ENCODE peak calls at places on chromosome 13, in eight cellular contexts. One of them, this sample, is unnamed.
A peak's percentile ranks its signal among the peaks of the same experiment; 100 is the strongest.

GRCh38 chr13:80945328-80945727 is 604.4 kb upstream of the SPRY2 start:
- DNase-seq in substantia nigra: no peak
- DNase-seq in T follicular helper cell: no peak
- DNase-seq in astrocyte of the cerebellum: no peak
- DNase-seq in EL: no peak
- DNase-seq in globus pallidus: peak; percentile 18
- DNase-seq in suprapubic skin: no peak
- DNase-seq in cardiac fibroblast: no peak
- DNase-seq in this sample: peak; percentile 14

GRCh38 chr13:29771247-29771646 is 79.2 kb downstream of the UBL3 start:
- DNase-seq in substantia nigra: no peak
- DNase-seq in T follicular helper cell: no peak
- DNase-seq in astrocyte of the cerebellum: no peak
- DNase-seq in EL: peak; percentile 44
- DNase-seq in globus pallidus: peak; percentile 41
- DNase-seq in suprapubic skin: no peak
- DNase-seq in cardiac fibroblast: peak; percentile 53
- DNase-seq in this sample: peak; percentile 23

GRCh38 chr13:78029891-78030290 is 111.3 kb upstream of the EDNRB start:
- DNase-seq in substantia nigra: no peak
- DNase-seq in T follicular helper cell: no peak
- DNase-seq in astrocyte of the cerebellum: no peak
- DNase-seq in EL: no peak
- DNase-seq in globus pallidus: no peak
- DNase-seq in suprapubic skin: no peak
- DNase-seq in cardiac fibroblast: no peak
- DNase-seq in this sample: no peak

GRCh38 chr13:43786766-43787517 is at the start of gene ENOX1:
- DNase-seq in substantia nigra: peak; percentile 26
- DNase-seq in T follicular helper cell: no peak
- DNase-seq in astrocyte of the cerebellum: no peak
- DNase-seq in EL: peak; percentile 82
- DNase-seq in globus pallidus: peak; percentile 93
- DNase-seq in suprapubic skin: peak; percentile 80
- DNase-seq in cardiac fibroblast: peak; percentile 86
- DNase-seq in this sample: peak; percentile 72

GRCh38 chr13:70893832-70894231 is 785.6 kb upstream of the KLHL1 start:
- DNase-seq in substantia nigra: no peak
- DNase-seq in T follicular helper cell: no peak
- DNase-seq in astrocyte of the cerebellum: peak; percentile 6
- DNase-seq in EL: no peak
- DNase-seq in globus pallidus: no peak
- DNase-seq in suprapubic skin: no peak
- DNase-seq in cardiac fibroblast: no peak
- DNase-seq in this sample: peak; percentile 25

GRCh38 chr13:49303533-49304252 is 56.0 kb downstream of the CDADC1 start:
- DNase-seq in substantia nigra: no peak
- DNase-seq in T follicular helper cell: no peak
- DNase-seq in astrocyte of the cerebellum: no peak
- DNase-seq in EL: no peak
- DNase-seq in globus pallidus: peak; percentile 71
- DNase-seq in suprapubic skin: no peak
- DNase-seq in cardiac fibroblast: no peak
- DNase-seq in this sample: no peak

GRCh38 chr13:111909501-111909900 is 157.4 kb upstream of the SOX1 start:
- DNase-seq in substantia nigra: no peak
- DNase-seq in T follicular helper cell: no peak
- DNase-seq in astrocyte of the cerebellum: no peak
- DNase-seq in EL: no peak
- DNase-seq in globus pallidus: no peak
- DNase-seq in suprapubic skin: peak; percentile 60
- DNase-seq in cardiac fibroblast: no peak
- DNase-seq in this sample: no peak

GRCh38 chr13:52348081-52348480 is 57.9 kb downstream of the THSD1 start:
- DNase-seq in substantia nigra: no peak
- DNase-seq in T follicular helper cell: no peak
- DNase-seq in astrocyte of the cerebellum: peak; percentile 80
- DNase-seq in EL: peak; percentile 88
- DNase-seq in globus pallidus: no peak
- DNase-seq in suprapubic skin: no peak
- DNase-seq in cardiac fibroblast: peak; percentile 94
- DNase-seq in this sample: peak; percentile 36

GRCh38 chr13:29006359-29006850 is 186.3 kb downstream of the MTUS2 start:
- DNase-seq in substantia nigra: no peak
- DNase-seq in T follicular helper cell: no peak
- DNase-seq in astrocyte of the cerebellum: no peak
- DNase-seq in EL: no peak
- DNase-seq in globus pallidus: no peak
- DNase-seq in suprapubic skin: no peak
- DNase-seq in cardiac fibroblast: peak; percentile 1
- DNase-seq in this sample: no peak

This sample was measured in fibroblast of lung.